ENCODE peak calls at places on chromosomes 2 and 18, in nine cellular contexts. I is K562; H is AG10803; Z is GM06990; P is CD8-positive, alpha-beta T cell; Q is IMR-90; G is kidney; J is fibroblast of villous mesenchyme; N is heart right ventricle. O is an unnamed sample.

GRCh38 chr18:31684279-31685096 is at the start of gene B4GALT6:
- DNase-seq in I (peak; percentile 19), Q (no peak), G (peak; percentile 69), H (peak; percentile 6), N (peak; percentile 30), Z (peak; percentile 81), P (peak; percentile 17), J (peak; percentile 48), O (peak; percentile 34)

GRCh38 chr2:156803243-156803642 is 367.1 kb downstream of the GPD2 start:
- DNase-seq in I (no peak), J (no peak), G (no peak), H (no peak), Q (no peak), Z (no peak), P (no peak), N (no peak), O (no peak)

GRCh38 chr18:30967701-30968100 is 74.8 kb downstream of the DSC3 start:
- DNase-seq in Q (no peak), I (no peak), P (no peak), J (no peak), H (no peak), N (no peak), G (no peak), Z (no peak), O (no peak)

GRCh38 chr18:43559507-43559906 is 282.2 kb upstream of the SYT4 start:
- DNase-seq in G (peak; percentile 50), I (no peak), Q (no peak), P (no peak), Z (no peak), J (no peak), H (no peak), N (no peak), O (no peak)

GRCh38 chr18:74896390-74896991 is 298.8 kb downstream of the ZNF407 start:
- DNase-seq in N (no peak), J (no peak), G (no peak), H (no peak), Z (no peak), P (peak; percentile 44), Q (peak; percentile 12), I (no peak), O (peak; percentile 6)

GRCh38 chr18:52339891-52340371 is at the start of gene DCC:
- DNase-seq in N (peak; percentile 18), P (no peak), H (peak; percentile 62), J (no peak), Q (peak; percentile 45), Z (peak; percentile 23), G (peak; percentile 43), I (no peak), O (peak; percentile 12)

GRCh38 chr2:237566401-237567235 is at the start of gene PRLH:
- DNase-seq in Q (no peak), G (peak; percentile 66), P (no peak), Z (no peak), I (no peak), N (no peak), H (no peak), J (no peak), O (no peak)

GRCh38 chr18:5073026-5073944 is 123.8 kb downstream of the AKAIN1 start:
- DNase-seq in Z (no peak), G (no peak), N (no peak), Q (peak; percentile 15), I (peak; percentile 44), H (peak; percentile 18), J (peak; percentile 12), P (no peak), O (peak; percentile 21)

GRCh38 chr2:49262815-49263560 is 108.7 kb upstream of the FSHR start:
- DNase-seq in G (no peak), J (no peak), H (no peak), N (no peak), Z (no peak), P (no peak), I (no peak), Q (no peak), O (no peak)

GRCh38 chr2:145692971-145693478 is 1173.1 kb upstream of the ZEB2 start:
- DNase-seq in J (peak; percentile 99), N (no peak), H (peak; percentile 65), P (no peak), Q (peak; percentile 90), I (peak; percentile 65), Z (peak; percentile 39), G (no peak), O (peak; percentile 85)

GRCh38 chr2:70496819-70497218 is 56.8 kb downstream of the TGFA start:
- DNase-seq in P (no peak), H (peak; percentile 43), Z (no peak), N (no peak), J (no peak), G (no peak), I (no peak), Q (no peak), O (no peak)

GRCh38 chr18:35026407-35027061 is 14.7 kb upstream of the MAPRE2 start:
- DNase-seq in Z (no peak), I (peak; percentile 29), H (no peak), Q (no peak), J (no peak), N (no peak), P (peak; percentile 42), G (no peak), O (peak; percentile 14)
- TF ChIP-seq CTCF in Z (peak; percentile 19), I (peak; percentile 58), H (no peak), Q (no peak), J (no peak), N (peak; percentile 34), P (peak; percentile 61), G (no peak), O (peak; percentile 9)

GRCh38 chr2:60355849-60356261 is 197.6 kb downstream of the BCL11A start:
- DNase-seq in H (no peak), G (no peak), N (no peak), I (no peak), Z (peak; percentile 46), J (no peak), Q (no peak), P (no peak), O (no peak)
- H3K4me3 ChIP-seq in H (no peak overlapping the region), G (no peak overlapping the region), N (no peak overlapping the region), I (no peak overlapping the region), Z (no peak overlapping the region), J (no peak overlapping the region), Q (no peak overlapping the region), P (no peak overlapping the region), O (no peak overlapping the region)

DNA sequence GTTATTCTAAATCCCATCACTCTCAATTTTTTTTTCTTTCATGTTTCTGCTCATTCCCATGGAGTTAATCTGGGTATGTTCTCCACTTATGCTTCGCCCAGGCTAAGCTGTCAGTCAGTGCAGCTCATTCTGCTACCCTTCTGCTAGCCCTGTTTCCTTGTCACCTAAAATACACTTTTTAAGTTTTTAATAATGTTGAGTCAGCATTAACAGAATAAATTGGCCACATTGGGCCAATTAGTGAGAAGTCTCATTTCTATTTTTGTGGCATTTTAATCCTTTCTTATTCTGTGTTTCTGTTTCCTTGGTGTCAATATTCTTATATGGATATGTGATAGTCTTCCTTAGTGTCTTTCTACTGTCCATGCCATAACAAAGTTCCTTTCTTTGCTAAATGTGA is 1126.2 kb downstream of the DPP10 start:
- DNase-seq in G (no peak), N (no peak), J (no peak), Q (no peak), I (no peak), H (no peak), Z (no peak), P (no peak), O (no peak)
- TF ChIP-seq CTCF in G (no peak), N (no peak), J (no peak), Q (no peak), I (no peak), H (no peak), Z (no peak), P (no peak), O (no peak)

GRCh38 chr18:58243401-58243800 is 199.4 kb downstream of the NEDD4L start:
- DNase-seq in P (no peak), I (no peak), N (no peak), G (no peak), J (no peak), H (no peak), Q (no peak), Z (no peak), O (no peak)

GRCh38 chr18:58251416-58251815 is 207.4 kb downstream of the NEDD4L start:
- DNase-seq in I (no peak), Q (peak; percentile 31), G (no peak), P (no peak), Z (no peak), H (no peak), J (no peak), N (no peak), O (no peak)

GRCh38 chr18:58242978-58243377 is 199.0 kb downstream of the NEDD4L start:
- DNase-seq in Z (no peak), N (no peak), Q (no peak), H (no peak), G (no peak), I (no peak), P (no peak), J (no peak), O (no peak)

GRCh38 chr18:58249677-58250076 is 205.7 kb downstream of the NEDD4L start:
- DNase-seq in I (no peak), P (no peak), Q (peak; percentile 17), G (no peak), N (no peak), J (no peak), H (peak; percentile 84), Z (no peak), O (no peak)

GRCh38 chr18:58247363-58247834 is 203.4 kb downstream of the NEDD4L start:
- DNase-seq in Q (peak; percentile 11), H (no peak), J (peak; percentile 30), G (no peak), P (no peak), I (no peak), Z (no peak), N (peak; percentile 23), O (peak; percentile 29)
- H3K4me3 ChIP-seq in Q (no peak overlapping the region), H (peak overlapping the region; percentile 27), J (no peak overlapping the region), G (peak overlapping the region; percentile 39), P (no peak overlapping the region), I (no peak overlapping the region), Z (no peak overlapping the region), N (peak overlapping the region; percentile 33), O (no peak overlapping the region)

DNA sequence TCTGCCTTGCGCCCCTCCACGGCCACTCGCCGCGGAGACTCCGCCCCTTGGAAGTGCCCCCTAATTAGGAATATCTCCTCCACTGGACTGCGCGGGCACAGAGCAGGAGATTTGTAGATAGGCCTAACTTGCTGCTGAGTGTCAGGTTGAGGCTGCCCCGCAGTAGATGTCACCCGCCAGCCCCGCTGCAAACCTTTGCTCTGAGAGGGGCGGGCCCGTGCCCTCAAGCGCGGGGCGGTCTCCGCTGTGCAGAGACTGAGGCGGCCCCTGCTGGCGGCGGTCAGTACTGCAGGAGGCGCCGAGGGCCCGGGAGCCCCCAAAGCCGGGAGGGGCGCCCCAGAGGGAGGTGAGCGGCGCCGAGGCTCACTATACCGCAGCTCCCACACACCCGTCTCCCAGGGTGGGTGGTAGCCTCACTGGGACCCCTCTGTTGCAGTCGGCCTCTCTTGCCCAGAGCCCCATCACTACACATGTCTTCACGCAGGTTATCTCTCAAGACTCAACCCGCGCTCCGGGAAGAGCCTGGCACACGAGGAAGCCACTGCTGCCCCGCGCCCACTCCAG is 2.9 kb upstream of the NEURL3 start:
- DNase-seq in G (peak; percentile 89), P (peak; percentile 88), I (peak; percentile 90), H (peak; percentile 37), J (peak; percentile 36), Q (peak; percentile 10), N (peak; percentile 83), Z (peak; percentile 83), O (peak; percentile 56)
- TF ChIP-seq CTCF in G (peak; percentile 96), P (peak; percentile 98), I (peak; percentile 95), H (peak; percentile 64), J (peak; percentile 95), Q (peak; percentile 75), N (peak; percentile 99), Z (peak; percentile 97), O (peak; percentile 80)